ENCODE peak calls at places on chromosomes 6 and 20, in ten cellular contexts. P, N, S, C, W, J, X, B, Q and R are unnamed samples.

GRCh38 chr20:9689041-9689440 is 149.8 kb downstream of the PAK5 start:
- DNase-seq in P (no peak), N (no peak), S (no peak), C (no peak), W (no peak), J (no peak), X (no peak), B (no peak), Q (no peak), R (no peak)

GRCh38 chr20:38290829-38291581 is 13.0 kb upstream of the BPI start:
- DNase-seq in P (peak; percentile 51), N (no peak), S (no peak), C (peak; percentile 85), W (peak; percentile 84), J (no peak), X (peak; percentile 93), B (no peak), Q (no peak), R (no peak)

GRCh38 chr6:33609444-33610034 is 11.6 kb upstream of the ITPR3 start:
- DNase-seq in P (peak; percentile 72), N (no peak), S (no peak), C (peak; percentile 88), W (no peak), J (no peak), X (no peak), B (no peak), Q (no peak), R (no peak)

GRCh38 chr20:34017610-34018009 is 23.9 kb downstream of the RALY start:
- DNase-seq in P (no peak), N (no peak), S (no peak), C (peak; percentile 94), W (peak; percentile 14), J (peak; percentile 89), X (no peak), B (no peak), Q (no peak), R (no peak)

GRCh38 chr20:45863543-45864470 is 6.4 kb downstream of the ZSWIM3 start:
- DNase-seq in P (no peak), N (no peak), S (no peak), C (no peak), W (no peak), J (no peak), X (no peak), B (no peak), Q (no peak), R (no peak)

GRCh38 chr6:170049641-170050491 is 241.0 kb downstream of the DLL1 start:
- DNase-seq in P (peak; percentile 94), N (no peak), S (no peak), C (peak; percentile 84), W (peak; percentile 74), J (peak; percentile 56), X (no peak), B (peak; percentile 39), Q (no peak), R (no peak)

GRCh38 chr20:2297352-2297717 is 1.5 kb downstream of the TGM3 start:
- DNase-seq in P (no peak), N (no peak), S (no peak), C (no peak), W (no peak), J (no peak), X (peak; percentile 27), B (no peak), Q (no peak), R (no peak)

GRCh38 chr6:170088349-170088951 is 202.4 kb downstream of the DLL1 start:
- DNase-seq in P (peak; percentile 12), N (peak; percentile 28), S (no peak), C (no peak), W (no peak), J (no peak), X (no peak), B (no peak), Q (no peak), R (no peak)

GRCh38 chr6:50655848-50656453 is 57.4 kb upstream of the TFAP2D start:
- DNase-seq in P (no peak), N (no peak), S (no peak), C (peak; percentile 12), W (peak; percentile 29), J (no peak), X (no peak), B (no peak), Q (no peak), R (no peak)

GRCh38 chr20:17406191-17406590 is 125.0 kb downstream of the BFSP1 start:
- DNase-seq in P (no peak), N (no peak), S (no peak), C (no peak), W (no peak), J (no peak), X (no peak), B (no peak), Q (no peak), R (no peak)

GRCh38 chr6:40195751-40196518 is 261.7 kb upstream of the MOCS1 start:
- DNase-seq in P (no peak), N (no peak), S (no peak), C (no peak), W (no peak), J (no peak), X (no peak), B (no peak), Q (no peak), R (no peak)

GRCh38 chr6:113219783-113220182 is 637.4 kb upstream of the MARCKS start:
- DNase-seq in P (no peak), N (no peak), S (no peak), C (no peak), W (no peak), J (no peak), X (no peak), B (no peak), Q (no peak), R (no peak)

GRCh38 chr6:74114428-74114827 is 418.4 kb downstream of the CD109 start:
- DNase-seq in P (no peak), N (no peak), S (no peak), C (no peak), W (no peak), J (no peak), X (no peak), B (no peak), Q (no peak), R (no peak)